ENCODE peak calls at places on chromosome 16, in six cellular contexts. Y is ELF-1; Z is GM03348; P is CD8-positive, alpha-beta memory T cell; N is stomach; K is cardiac fibroblast. X is an unnamed sample.

GRCh38 chr16:63361032-63361624 is 1324.9 kb upstream of the CDH8 start:
- DNase-seq in P (no peak), Z (peak), Y (peak), N (no peak), K (peak), X (peak)

GRCh38 chr16:75048051-75048450 is 49.2 kb downstream of the ZNRF1 start:
- DNase-seq in P (no peak), Y (no peak), N (no peak), Z (no peak), K (no peak), X (no peak)

GRCh38 chr16:46629331-46629843 is 8.2 kb upstream of the SHCBP1 start:
- DNase-seq in Y (peak), Z (peak), P (no peak), N (no peak), K (peak), X (peak)

GRCh38 chr16:10683160-10683559 is 11.6 kb downstream of the TEKT5 start:
- DNase-seq in Y (peak), K (no peak), P (no peak), N (no peak), Z (no peak), X (no peak)

GRCh38 chr16:23317266-23317661 is 15.2 kb downstream of the SCNN1B start:
- DNase-seq in Y (no peak), N (peak), K (no peak), P (no peak), Z (no peak), X (no peak)

GRCh38 chr16:88069397-88070168 is 118.3 kb downstream of the BANP start:
- DNase-seq in P (no peak), N (peak), Y (peak), Z (no peak), K (no peak), X (no peak)

GRCh38 chr16:75323198-75323597 is 71.8 kb upstream of the BCAR1 start:
- DNase-seq in P (no peak), Z (no peak), N (no peak), Y (no peak), K (no peak), X (no peak)

GRCh38 chr16:48136547-48137360 is 19.0 kb downstream of the ABCC12 start:
- DNase-seq in K (no peak), Y (no peak), P (no peak), Z (no peak), N (no peak), X (no peak)

GRCh38 chr16:68642436-68643064 is 2.6 kb upstream of the CDH3 start:
- DNase-seq in P (no peak), Y (peak), Z (peak), K (no peak), N (no peak), X (no peak)

GRCh38 chr16:11604783-11605563 is 18.3 kb upstream of the LITAF start:
- DNase-seq in N (no peak), P (no peak), Z (peak), K (peak), Y (no peak), X (no peak)

GRCh38 chr16:8798174-8798527 is 512 bp downstream of the PMM2 start:
- DNase-seq in P (no peak), Y (no peak), Z (peak), K (no peak), N (no peak), X (no peak)